ENCODE peak calls at places on chromosomes 2 and 18, in six cellular contexts. T is activated CD8-positive, alpha-beta memory T cell treated with anti-CD3 and anti-CD28 coated beads for 24 hours; Y is T-helper 1 cell; I is activated CD4-positive, alpha-beta T cell treated with anti-CD3 and anti-CD28 coated beads for 1 hour; W is lower lobe of right lung; E is HT1080. N is an unnamed sample.

GRCh38 chr18:3814840-3815239 is 364.9 kb downstream of the TGIF1 start:
- DNase-seq in T (no peak), Y (no peak), I (no peak), W (no peak), E (no peak), N (no peak)

GRCh38 chr2:212299943-212300342 is 238.7 kb downstream of the ERBB4 start:
- DNase-seq in T (no peak), Y (no peak), I (no peak), W (no peak), E (no peak), N (no peak)

GRCh38 chr2:134988994-134989605 is 58.1 kb downstream of the MAP3K19 start:
- DNase-seq in T (no peak), Y (peak; percentile 18), I (no peak), W (no peak), E (no peak), N (no peak)

GRCh38 chr2:7118606-7119503 is 201.6 kb downstream of the RNF144A start:
- DNase-seq in T (no peak), Y (no peak), I (no peak), W (no peak), E (no peak), N (no peak)

GRCh38 chr2:207161724-207162123 is 4.0 kb downstream of the KLF7 start:
- DNase-seq in T (no peak), Y (no peak), I (no peak), W (no peak), E (no peak), N (no peak)

GRCh38 chr2:234488913-234489451 is 7.9 kb downstream of the ARL4C start:
- DNase-seq in T (peak; percentile 85), Y (peak; percentile 95), I (peak; percentile 48), W (no peak), E (peak; percentile 52), N (no peak)

GRCh38 chr2:85106489-85107180 is 26.6 kb upstream of the TCF7L1 start:
- DNase-seq in T (no peak), Y (no peak), I (no peak), W (no peak), E (no peak), N (no peak)

GRCh38 chr2:84925336-84925723 is 19.9 kb downstream of the TMSB10 start:
- DNase-seq in T (no peak), Y (no peak), I (no peak), W (no peak), E (no peak), N (no peak)

GRCh38 chr18:37634516-37634915 is 68.9 kb upstream of the CELF4 start:
- DNase-seq in T (no peak), Y (no peak), I (no peak), W (no peak), E (no peak), N (no peak)

GRCh38 chr2:175227382-175227781 is 45.9 kb upstream of the ATP5MC3 start:
- DNase-seq in T (no peak), Y (peak; percentile 51), I (no peak), W (no peak), E (peak; percentile 7), N (no peak)

N was measured in left lung.